ENCODE peak calls at places on chromosomes 4 and X, in four cellular contexts. T is glutamatergic neuron, O is A673, M is lower lobe of right lung. N is an unnamed sample.

GRCh38 chr4:133145758-133146157 is 3.3 kb upstream of the PCDH10 start:
- DNase-seq in T (no peak), O (no peak), M (no peak), N (no peak)

GRCh38 chrX:135520022-135520552 is 373 bp upstream of the INTS6L start:
- DNase-seq in T (no peak), O (peak), M (no peak), N (no peak)

GRCh38 chr4:145488310-145488709 is 6.7 kb downstream of the SMAD1 start:
- DNase-seq in T (no peak), O (no peak), M (no peak), N (no peak)

GRCh38 chr4:110193822-110194761 is 4.3 kb downstream of the ELOVL6 start:
- DNase-seq in T (peak), O (peak), M (peak), N (no peak)

GRCh38 chr4:25209702-25210101 is 24.1 kb upstream of the PI4K2B start:
- DNase-seq in T (no peak), O (no peak), M (no peak), N (no peak)

GRCh38 chr4:118353452-118353851 is 649 bp upstream of the PRSS12 start:
- DNase-seq in T (no peak), O (no peak), M (no peak), N (no peak)

GRCh38 chr4:2925931-2926860 is 37.0 kb downstream of the NOP14 start:
- DNase-seq in T (no peak), O (no peak), M (peak), N (no peak)

GRCh38 chr4:147138171-147138570 is 192.5 kb upstream of the TTC29 start:
- DNase-seq in T (no peak), O (no peak), M (no peak), N (no peak)

GRCh38 chrX:110036162-110037033 is 33.5 kb downstream of the TMEM164 start:
- DNase-seq in T (no peak), O (no peak), M (no peak), N (no peak)

GRCh38 chr4:172962564-172963353 is 205.9 kb upstream of the GALNT7 start:
- DNase-seq in T (no peak), O (peak), M (no peak), N (no peak)

GRCh38 chr4:79700356-79700755 is 292.3 kb upstream of the GK2 start:
- DNase-seq in T (no peak), O (no peak), M (no peak), N (no peak)

GRCh38 chr4:188107931-188108843 is 1.2 kb downstream of the TRIML2 start:
- DNase-seq in T (no peak), O (no peak), M (no peak), N (no peak)

GRCh38 chr4:44928785-44929184 is 202.4 kb upstream of the GNPDA2 start:
- DNase-seq in T (no peak), O (no peak), M (no peak), N (no peak)

GRCh38 chr4:3531306-3531886 is 826 bp downstream of the LRPAP1 start:
- DNase-seq in T (no peak), O (no peak), M (no peak), N (no peak)

GRCh38 chr4:1261107-1261928 is 12.4 kb upstream of the CTBP1 start:
- DNase-seq in T (no peak), O (no peak), M (no peak), N (no peak)

GRCh38 chr4:89847571-89848325 is 10.8 kb upstream of the SNCA start:
- DNase-seq in T (no peak), O (no peak), M (no peak), N (no peak)

GRCh38 chr4:104491396-104491821 is 3.3 kb downstream of the CXXC4 start:
- DNase-seq in T (peak), O (peak), M (peak), N (no peak)

DNA sequence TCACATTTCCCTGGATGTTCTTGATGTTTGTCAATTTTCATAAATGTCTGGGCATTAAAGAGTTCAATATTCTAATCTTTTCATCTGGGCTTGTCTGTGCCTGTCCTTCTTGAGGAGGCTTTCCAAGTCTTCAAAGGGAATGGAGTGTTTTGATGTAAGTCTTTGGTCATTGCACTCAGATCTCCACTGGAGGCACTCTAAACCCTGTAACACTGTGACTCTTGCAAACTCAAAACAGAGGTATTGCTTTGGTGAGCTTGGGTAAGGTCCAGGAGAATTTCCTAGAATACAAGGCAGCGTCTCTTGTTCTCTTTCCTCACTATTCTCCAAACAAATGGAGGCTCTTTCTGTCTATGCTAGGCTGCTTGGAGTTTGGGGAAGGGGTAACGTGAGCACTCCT is 1118.1 kb upstream of the PABPC4L start:
- DNase-seq in T (no peak), O (no peak), M (no peak), N (no peak)
- TF ChIP-seq CTCF in T (no peak), O (no peak), M (no peak), N (no peak)

GRCh38 chrX:123990602-123991001 is 29.1 kb downstream of the STAG2 start:
- DNase-seq in T (no peak), O (no peak), M (no peak), N (no peak)

GRCh38 chrX:123989235-123989634 is 27.7 kb downstream of the STAG2 start:
- DNase-seq in T (no peak), O (no peak), M (no peak), N (no peak)

GRCh38 chrX:123986377-123986776 is 24.9 kb downstream of the STAG2 start:
- DNase-seq in T (no peak), O (no peak), M (no peak), N (no peak)

GRCh38 chrX:123990169-123990568 is 28.7 kb downstream of the STAG2 start:
- DNase-seq in T (no peak), O (no peak), M (no peak), N (no peak)

GRCh38 chrX:123988423-123989116 is 27.1 kb downstream of the STAG2 start:
- DNase-seq in T (no peak), O (no peak), M (no peak), N (no peak)
- TF ChIP-seq CTCF in T (no peak), O (no peak), M (no peak), N (no peak)

GRCh38 chrX:129790808-129791207 is 11.1 kb downstream of the SASH3 start:
- DNase-seq in T (no peak), O (no peak), M (no peak), N (no peak)
- TF ChIP-seq CTCF in T (no peak), O (no peak), M (no peak), N (no peak)

GRCh38 chr4:11341337-11342043 is 87.2 kb downstream of the HS3ST1 start:
- DNase-seq in T (no peak), O (no peak), M (no peak), N (no peak)

GRCh38 chr4:11342401-11342800 is 86.3 kb downstream of the HS3ST1 start:
- DNase-seq in T (no peak), O (no peak), M (no peak), N (no peak)

GRCh38 chr4:11338990-11339782 is 89.5 kb downstream of the HS3ST1 start:
- DNase-seq in T (no peak), O (no peak), M (no peak), N (no peak)

DNA sequence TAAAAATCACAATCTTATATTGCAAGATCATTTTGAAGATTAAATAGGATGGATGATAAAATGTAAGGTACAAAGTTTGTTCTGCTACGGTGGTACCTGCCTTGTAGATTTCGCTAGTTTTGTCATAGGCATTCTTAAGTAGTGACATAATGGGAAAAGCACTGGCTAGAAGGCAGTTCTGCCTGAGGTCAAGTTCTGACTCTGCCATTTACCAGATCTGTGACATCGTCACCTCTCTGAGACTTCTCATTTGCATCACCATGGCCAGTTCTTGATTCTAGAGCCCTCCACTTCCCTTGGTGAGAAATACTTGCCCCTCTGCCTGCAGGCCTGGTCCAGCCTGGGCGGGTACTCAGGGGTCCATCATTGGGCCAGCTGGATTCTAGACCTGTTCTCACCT is 85.2 kb downstream of the HS3ST1 start:
- DNase-seq in T (no peak), O (no peak), M (no peak), N (no peak)
- TF ChIP-seq CTCF in T (no peak), O (no peak), M (no peak), N (no peak)

GRCh38 chr4:27412617-27413016 is 552.0 kb downstream of the STIM2 start:
- DNase-seq in T (no peak), O (no peak), M (no peak), N (no peak)
- TF ChIP-seq CTCF in T (no peak), O (no peak), M (no peak), N (no peak)

GRCh38 chr4:8274772-8275241 is 5.3 kb downstream of the HTRA3 start:
- DNase-seq in T (peak), O (peak), M (peak), N (no peak)
- TF ChIP-seq CTCF in T (no peak), O (peak), M (peak), N (no peak)

DNA sequence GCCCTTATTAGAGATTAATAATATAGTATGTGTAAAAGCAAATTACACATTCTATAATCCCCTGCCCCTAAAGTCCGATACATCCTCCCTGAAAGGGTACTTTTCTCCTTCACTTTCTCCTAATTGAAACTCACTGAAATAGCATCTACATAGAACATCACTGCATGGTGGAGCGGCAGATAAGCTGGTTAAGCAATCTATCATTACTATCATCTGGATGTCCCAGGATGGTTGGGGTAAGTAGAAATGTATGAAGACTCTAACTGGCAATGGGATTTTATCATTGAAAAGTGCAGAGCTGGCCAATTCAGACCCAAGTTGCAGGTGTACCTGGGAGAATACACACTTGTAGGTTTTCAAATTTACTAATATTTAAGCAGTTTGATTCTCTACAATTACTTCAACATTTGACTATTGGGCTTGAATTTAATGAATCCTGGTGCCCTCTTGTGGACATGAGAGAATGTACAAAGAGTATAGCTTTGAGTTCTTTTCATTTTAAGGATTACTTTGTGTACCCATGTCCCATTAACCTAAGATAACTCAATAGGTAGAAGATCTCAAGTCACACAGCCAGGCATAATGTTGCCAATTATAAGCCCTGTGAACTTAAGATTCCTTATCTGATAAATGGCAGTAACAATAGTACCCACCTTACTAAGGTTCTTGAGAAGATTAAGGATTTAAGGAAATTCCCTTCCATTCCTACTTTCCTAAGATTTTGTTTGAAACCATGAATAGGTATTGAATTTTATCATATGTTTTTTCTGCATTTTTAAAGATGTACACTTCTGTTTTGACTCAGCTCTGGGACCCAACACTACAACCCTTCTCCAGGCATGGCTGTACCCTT is 69.8 kb downstream of the SHROOM3 start:
- DNase-seq in T (no peak), O (peak), M (no peak), N (no peak)
- TF ChIP-seq CTCF in T (peak), O (peak), M (peak), N (peak)

GRCh38 chrX:45956222-45956867 is 588.9 kb downstream of the ZNF674 start:
- DNase-seq in T (no peak), O (no peak), M (no peak), N (no peak)

GRCh38 chrX:45954026-45954425 is 591.2 kb downstream of the ZNF674 start:
- DNase-seq in T (no peak), O (no peak), M (no peak), N (no peak)

DNA sequence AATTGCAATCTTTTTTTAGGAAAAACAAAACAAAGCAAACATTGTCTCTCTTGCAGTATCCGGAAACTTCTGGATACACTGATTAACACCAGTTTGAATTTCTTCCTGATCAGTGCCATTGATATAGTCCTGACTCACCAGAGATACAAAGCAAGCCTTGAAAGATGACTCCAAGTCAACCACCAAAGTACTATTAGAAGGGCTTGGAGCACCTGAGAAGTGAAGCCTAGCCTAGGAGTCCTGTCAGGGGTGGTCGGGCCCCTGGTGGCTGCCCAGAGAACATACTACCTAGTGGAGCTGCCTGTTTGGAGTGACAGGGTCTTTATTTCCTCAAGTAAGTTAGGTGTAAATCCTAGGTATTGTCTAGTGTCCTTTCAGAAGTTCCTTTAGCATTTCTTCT is 593.2 kb downstream of the ZNF674 start:
- DNase-seq in T (no peak), O (no peak), M (no peak), N (no peak)
- TF ChIP-seq CTCF in T (no peak), O (peak), M (no peak), N (no peak)

GRCh38 chrX:2607113-2607512 is 84.0 kb upstream of the CD99 start:
- DNase-seq in T (no peak), O (no peak), M (no peak), N (no peak)

GRCh38 chrX:2609431-2610238 is 81.5 kb upstream of the CD99 start:
- DNase-seq in T (no peak), O (peak), M (no peak), N (no peak)

GRCh38 chrX:2610246-2611170 is 80.6 kb upstream of the CD99 start:
- DNase-seq in T (no peak), O (no peak), M (no peak), N (no peak)

GRCh38 chrX:2608638-2609430 is 82.3 kb upstream of the CD99 start:
- DNase-seq in T (peak), O (peak), M (peak), N (peak)
- TF ChIP-seq CTCF in T (no peak), O (no peak), M (no peak), N (no peak)